ENCODE peak calls at places on chromosomes 1 and 21, in four cellular contexts. D is HCT116, R is GM23248, A is hepatocyte. G is an unnamed sample.
A peak's percentile ranks its signal among the peaks of the same experiment; 100 is the strongest.

GRCh38 chr1:165144757-165145397 is 211.6 kb downstream of the LMX1A start:
- DNase-seq in D (peak; percentile 47), R (peak; percentile 69), A (peak; percentile 81), G (peak; percentile 90)

GRCh38 chr1:90831910-90832309 is 114.8 kb upstream of the BARHL2 start:
- DNase-seq in D (no peak), R (no peak), A (no peak), G (no peak)

GRCh38 chr1:181737056-181737455 is 253.7 kb downstream of the CACNA1E start:
- DNase-seq in D (no peak), R (no peak), A (no peak), G (no peak)

GRCh38 chr1:25688390-25689119 is 72.0 kb downstream of the MAN1C1 start:
- DNase-seq in D (no peak), R (peak; percentile 46), A (peak; percentile 51), G (peak; percentile 22)

GRCh38 chr1:21212126-21212525 is 35.4 kb upstream of the EIF4G3 start:
- DNase-seq in D (no peak), R (peak; percentile 34), A (no peak), G (peak; percentile 61)

GRCh38 chr1:202112864-202113689 is 9.6 kb upstream of the GPR37L1 start:
- DNase-seq in D (no peak), R (peak; percentile 60), A (peak; percentile 67), G (no peak)

GRCh38 chr1:109198043-109198695 is 15.5 kb upstream of the SARS1 start:
- DNase-seq in D (no peak), R (peak; percentile 92), A (peak; percentile 43), G (peak; percentile 76)

GRCh38 chr1:189803364-189803763 is 674.3 kb downstream of the BRINP3 start:
- DNase-seq in D (no peak), R (no peak), A (no peak), G (no peak)

GRCh38 chr1:209704584-209704983 is at the start of gene HSD11B1:
- DNase-seq in D (no peak), R (peak; percentile 93), A (peak; percentile 21), G (no peak)

GRCh38 chr1:200895448-200895799 is 724 bp downstream of the INAVA start:
- DNase-seq in D (no peak), R (no peak), A (no peak), G (peak; percentile 62)

GRCh38 chr21:41593051-41593783 is 85.3 kb upstream of the TMPRSS2 start:
- DNase-seq in D (no peak), R (no peak), A (peak; percentile 67), G (no peak)

GRCh38 chr1:177077734-177078489 is 86.6 kb downstream of the ASTN1 start:
- DNase-seq in D (no peak), R (peak; percentile 15), A (no peak), G (peak; percentile 67)

GRCh38 chr1:227356582-227357228 is 38.4 kb upstream of the CDC42BPA start:
- DNase-seq in D (peak; percentile 48), R (peak; percentile 1), A (peak; percentile 55), G (peak; percentile 91)

GRCh38 chr1:228344631-228345072 is 62.0 kb downstream of the TRIM11 start:
- DNase-seq in D (no peak), R (no peak), A (no peak), G (peak; percentile 22)

GRCh38 chr1:100734716-100735115 is 15.2 kb downstream of the VCAM1 start:
- DNase-seq in D (no peak), R (peak; percentile 63), A (no peak), G (peak; percentile 81)

GRCh38 chr1:41529621-41530395 is 45.3 kb upstream of the EDN2 start:
- DNase-seq in D (no peak), R (no peak), A (no peak), G (no peak)

GRCh38 chr21:44455524-44456206 is 355 bp downstream of the LRRC3 start:
- DNase-seq in D (no peak), R (peak; percentile 48), A (peak; percentile 69), G (peak; percentile 49)

GRCh38 chr21:44453120-44453519 is 2.2 kb upstream of the LRRC3 start:
- DNase-seq in D (no peak), R (no peak), A (no peak), G (no peak)

GRCh38 chr21:44454058-44454457 is 1.3 kb upstream of the LRRC3 start:
- DNase-seq in D (no peak), R (no peak), A (no peak), G (no peak)

GRCh38 chr21:44456207-44456914 is 1.1 kb downstream of the LRRC3 start:
- DNase-seq in D (no peak), R (no peak), A (no peak), G (no peak)

DNA sequence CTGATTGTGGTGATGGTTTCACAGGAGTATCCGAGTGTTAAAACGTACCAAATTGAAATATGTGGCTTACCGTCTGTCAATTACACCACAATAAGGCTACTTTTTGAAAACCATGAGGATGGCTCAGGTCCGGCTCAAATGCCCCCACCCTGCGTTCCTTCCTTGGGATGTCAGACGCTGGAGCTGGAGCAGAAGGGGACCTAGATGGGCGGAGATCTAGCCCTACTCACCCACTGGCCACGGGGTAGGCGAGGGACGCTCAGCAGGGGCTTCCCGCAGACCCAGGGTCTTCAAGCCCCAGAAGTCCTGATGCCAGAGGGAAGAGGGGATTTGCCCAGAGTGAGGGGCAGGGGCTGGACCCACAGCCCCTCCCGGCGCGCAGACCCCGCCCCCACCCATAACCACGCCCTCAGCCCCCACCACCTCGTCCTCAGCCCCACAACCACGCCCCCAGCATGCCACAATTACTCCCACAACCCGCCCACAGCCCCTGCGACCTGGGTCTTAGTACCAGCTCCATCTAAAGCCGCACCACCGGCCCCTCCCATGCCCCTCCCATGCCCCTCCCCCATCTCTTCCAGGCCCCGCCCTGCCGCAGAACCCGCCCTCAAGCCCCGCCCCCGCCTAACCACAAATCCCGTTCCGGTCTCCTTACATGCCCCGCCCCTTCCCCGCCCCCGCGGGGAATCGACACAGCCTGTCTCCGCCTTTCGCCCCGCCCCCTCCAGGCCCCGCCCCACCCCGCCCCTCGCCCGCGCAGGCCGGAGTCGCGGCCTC is at the start of gene LRRC3:
- DNase-seq in D (peak; percentile 73), R (peak; percentile 83), A (peak; percentile 99), G (peak; percentile 86)
- TF ChIP-seq EZH2phosphoT487 in D (no peak), R (no peak), A (no peak), G (no peak)

DNA sequence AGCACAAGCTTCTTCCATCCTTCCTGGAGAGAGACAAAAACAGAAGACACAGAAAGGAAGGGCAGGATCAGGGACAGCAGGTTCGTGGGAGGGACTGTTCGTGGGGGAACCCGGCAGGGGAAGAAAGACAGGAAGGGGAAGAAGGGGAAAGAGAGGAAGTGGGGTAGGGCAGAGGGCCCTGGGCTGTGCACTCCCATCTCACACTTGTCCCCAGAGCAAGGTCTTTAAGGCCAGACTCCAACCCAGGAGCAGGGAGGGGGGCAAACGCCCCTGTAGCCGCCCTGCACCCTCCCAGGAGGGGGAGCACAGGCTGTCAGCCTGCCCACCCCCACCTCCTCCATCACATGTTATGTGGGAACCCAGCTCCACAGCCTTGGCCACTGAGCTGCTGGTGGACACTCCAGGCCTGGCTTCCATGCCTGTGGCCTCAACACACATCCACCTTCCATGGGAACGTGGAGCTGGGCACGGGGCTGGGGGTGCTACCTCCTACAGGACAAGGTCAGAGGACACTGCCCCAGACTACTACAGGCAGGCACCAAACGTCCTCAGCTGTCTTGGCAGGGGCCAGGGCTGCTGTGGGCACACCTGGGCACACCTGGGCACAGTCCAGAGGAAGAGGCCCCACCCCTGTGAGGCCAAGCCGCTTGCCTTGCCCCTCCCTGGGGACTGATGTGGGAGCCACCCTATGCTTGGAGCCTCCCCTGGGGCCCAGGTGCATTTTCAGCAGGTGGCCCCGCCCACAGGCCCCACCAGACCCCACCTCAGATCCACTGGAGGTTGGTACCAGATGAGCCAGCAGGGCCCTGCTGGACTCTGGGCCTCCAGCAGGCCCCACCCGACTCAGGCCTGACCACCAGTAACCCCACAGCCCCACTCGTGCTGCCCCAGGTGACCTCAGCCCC is 9.2 kb downstream of the SLC19A1 start:
- DNase-seq in D (no peak), R (no peak), A (no peak), G (no peak)
- TF ChIP-seq EZH2phosphoT487 in D (no peak), R (no peak), A (no peak), G (no peak)

DNA sequence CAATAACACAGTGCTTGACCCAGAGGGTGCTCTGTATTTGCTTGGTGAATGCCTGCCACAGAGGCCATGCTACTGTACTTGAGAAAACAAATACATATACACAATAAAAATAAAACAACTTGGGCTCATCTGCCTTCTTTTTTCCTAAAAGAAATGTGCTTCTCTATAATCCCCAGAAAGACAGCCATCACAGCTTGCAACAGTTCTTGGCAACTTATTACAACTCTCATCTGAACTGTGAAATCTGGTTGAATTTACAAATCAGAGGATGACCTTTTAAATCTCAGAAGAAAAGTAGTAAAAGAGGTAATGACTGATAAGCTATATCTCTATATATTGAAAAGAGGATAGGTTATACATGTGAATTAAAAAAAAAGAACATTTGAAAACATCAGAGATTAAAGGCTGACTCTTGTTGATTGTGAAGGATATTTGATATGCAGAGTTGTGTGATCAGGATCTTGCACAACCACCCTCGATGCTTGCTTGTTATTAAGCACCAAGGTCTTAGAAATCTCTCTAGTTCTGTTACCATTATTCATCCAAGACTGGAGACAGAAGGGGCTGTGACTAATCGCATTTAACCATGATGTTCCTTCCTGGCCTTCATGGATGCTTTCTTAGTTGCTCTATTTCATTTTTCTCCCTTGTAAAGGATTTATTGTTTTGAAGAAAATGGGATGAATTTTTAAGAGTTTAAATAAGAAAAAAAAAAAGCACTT is 213.4 kb downstream of the APP start:
- DNase-seq in D (no peak), R (peak; percentile 84), A (no peak), G (peak; percentile 36)
- TF ChIP-seq EZH2phosphoT487 in D (no peak), R (no peak), A (no peak), G (no peak)

GRCh38 chr1:117582341-117582902 is 23.4 kb upstream of the TENT5C start:
- DNase-seq in D (no peak), R (peak; percentile 8), A (no peak), G (no peak)

GRCh38 chr1:117580882-117581281 is 25.0 kb upstream of the TENT5C start:
- DNase-seq in D (no peak), R (no peak), A (no peak), G (no peak)

GRCh38 chr1:117580436-117580835 is 25.4 kb upstream of the TENT5C start:
- DNase-seq in D (no peak), R (no peak), A (no peak), G (no peak)

GRCh38 chr1:117579221-117579906 is 26.5 kb upstream of the TENT5C start:
- DNase-seq in D (no peak), R (no peak), A (no peak), G (no peak)

GRCh38 chr1:117581391-117581943 is 24.4 kb upstream of the TENT5C start:
- DNase-seq in D (no peak), R (no peak), A (no peak), G (no peak)
- TF ChIP-seq EZH2phosphoT487 in D (no peak), R (no peak), A (no peak), G (no peak)

GRCh38 chr1:244874974-244875579 is 10.7 kb upstream of the HNRNPU start:
- DNase-seq in D (no peak), R (no peak), A (no peak), G (no peak)
- TF ChIP-seq EZH2phosphoT487 in D (no peak), R (no peak), A (no peak), G (no peak)

GRCh38 chr1:32764826-32765545 is 52.2 kb downstream of the YARS1 start:
- DNase-seq in D (no peak), R (no peak), A (no peak), G (no peak)
- TF ChIP-seq EZH2phosphoT487 in D (no peak), R (no peak), A (no peak), G (no peak)

DNA sequence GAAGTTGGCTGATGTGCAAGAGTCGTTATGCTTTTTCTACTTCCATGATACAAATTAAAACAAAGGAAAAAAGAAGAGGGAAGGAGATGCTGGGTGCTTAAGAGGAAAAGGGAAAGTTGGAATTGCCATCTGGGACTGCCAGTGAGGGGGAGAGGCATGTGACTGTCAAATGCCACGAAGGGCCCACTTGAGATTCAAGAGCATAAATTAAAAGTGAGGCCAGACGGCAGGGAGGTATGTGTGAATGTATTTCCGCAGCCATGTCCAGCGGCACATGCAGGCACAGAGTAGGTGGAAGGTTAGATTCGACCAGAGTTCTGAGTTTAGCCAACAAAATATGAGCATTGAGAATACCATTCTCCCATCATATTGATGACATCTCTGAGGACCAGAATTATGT is 32.0 kb downstream of the NFASC start:
- DNase-seq in D (no peak), R (no peak), A (no peak), G (no peak)
- TF ChIP-seq EZH2phosphoT487 in D (no peak), R (no peak), A (no peak), G (no peak)

G was measured in PC-3.